ENCODE peak calls at places on chromosome 2, in four cellular contexts. One of them, this sample, is unnamed.
A peak's percentile ranks its signal among the peaks of the same experiment; 100 is the strongest.

GRCh38 chr2:160752475-160753330 is 259.1 kb upstream of the RBMS1 start:
- DNase-seq in DMS 273 treated with DMSO at 0.1 percent for 48 hours: no peak
- DNase-seq in ureter: no peak
- DNase-seq in activated CD4-positive, alpha-beta T cell treated with anti-CD3 and anti-CD28 coated beads, Interleukin-2, amount 50 U/mL, for 4 hours: no peak
- DNase-seq in this sample: no peak

GRCh38 chr2:231563378-231563961 is 29.2 kb upstream of the TEX44 start:
- DNase-seq in DMS 273 treated with DMSO at 0.1 percent for 48 hours: peak; percentile 25
- DNase-seq in activated CD4-positive, alpha-beta T cell treated with anti-CD3 and anti-CD28 coated beads, Interleukin-2, amount 50 U/mL, for 4 hours: no peak
- DNase-seq in ureter: no peak
- DNase-seq in this sample: peak; percentile 22

GRCh38 chr2:188974184-188974583 is at the start of gene COL3A1:
- DNase-seq in activated CD4-positive, alpha-beta T cell treated with anti-CD3 and anti-CD28 coated beads, Interleukin-2, amount 50 U/mL, for 4 hours: no peak
- DNase-seq in ureter: peak; percentile 54
- DNase-seq in DMS 273 treated with DMSO at 0.1 percent for 48 hours: no peak
- DNase-seq in this sample: no peak

GRCh38 chr2:215793747-215794595 is 219.4 kb downstream of the MREG start:
- DNase-seq in DMS 273 treated with DMSO at 0.1 percent for 48 hours: no peak
- DNase-seq in activated CD4-positive, alpha-beta T cell treated with anti-CD3 and anti-CD28 coated beads, Interleukin-2, amount 50 U/mL, for 4 hours: no peak
- DNase-seq in ureter: no peak
- DNase-seq in this sample: no peak

GRCh38 chr2:224929512-224929911 is 112.8 kb downstream of the DOCK10 start:
- DNase-seq in DMS 273 treated with DMSO at 0.1 percent for 48 hours: no peak
- DNase-seq in activated CD4-positive, alpha-beta T cell treated with anti-CD3 and anti-CD28 coated beads, Interleukin-2, amount 50 U/mL, for 4 hours: no peak
- DNase-seq in ureter: no peak
- DNase-seq in this sample: no peak

GRCh38 chr2:156334496-156335478 is 2.3 kb upstream of the NR4A2 start:
- DNase-seq in DMS 273 treated with DMSO at 0.1 percent for 48 hours: peak; percentile 65
- DNase-seq in ureter: peak; percentile 92
- DNase-seq in activated CD4-positive, alpha-beta T cell treated with anti-CD3 and anti-CD28 coated beads, Interleukin-2, amount 50 U/mL, for 4 hours: peak; percentile 93
- DNase-seq in this sample: peak; percentile 48

GRCh38 chr2:236749346-236749745 is 179.7 kb downstream of the ACKR3 start:
- DNase-seq in DMS 273 treated with DMSO at 0.1 percent for 48 hours: no peak
- DNase-seq in activated CD4-positive, alpha-beta T cell treated with anti-CD3 and anti-CD28 coated beads, Interleukin-2, amount 50 U/mL, for 4 hours: no peak
- DNase-seq in ureter: no peak
- DNase-seq in this sample: no peak

GRCh38 chr2:61266653-61267505 is 104.9 kb downstream of the C2orf74 start:
- DNase-seq in DMS 273 treated with DMSO at 0.1 percent for 48 hours: no peak
- DNase-seq in activated CD4-positive, alpha-beta T cell treated with anti-CD3 and anti-CD28 coated beads, Interleukin-2, amount 50 U/mL, for 4 hours: no peak
- DNase-seq in ureter: no peak
- DNase-seq in this sample: no peak

GRCh38 chr2:85734942-85735608 is 18.7 kb upstream of the ATOH8 start:
- DNase-seq in DMS 273 treated with DMSO at 0.1 percent for 48 hours: no peak
- DNase-seq in activated CD4-positive, alpha-beta T cell treated with anti-CD3 and anti-CD28 coated beads, Interleukin-2, amount 50 U/mL, for 4 hours: no peak
- DNase-seq in ureter: no peak
- DNase-seq in this sample: no peak

GRCh38 chr2:47072018-47072691 is 83.0 kb downstream of the STPG4 start:
- DNase-seq in ureter: peak; percentile 64
- DNase-seq in activated CD4-positive, alpha-beta T cell treated with anti-CD3 and anti-CD28 coated beads, Interleukin-2, amount 50 U/mL, for 4 hours: no peak
- DNase-seq in DMS 273 treated with DMSO at 0.1 percent for 48 hours: peak; percentile 73
- DNase-seq in this sample: no peak

GRCh38 chr2:199757466-199757865 is 93.5 kb downstream of the FTCDNL1 start:
- DNase-seq in DMS 273 treated with DMSO at 0.1 percent for 48 hours: peak; percentile 97
- DNase-seq in activated CD4-positive, alpha-beta T cell treated with anti-CD3 and anti-CD28 coated beads, Interleukin-2, amount 50 U/mL, for 4 hours: no peak
- DNase-seq in ureter: peak; percentile 48
- DNase-seq in this sample: no peak

GRCh38 chr2:29430382-29431112 is 315.3 kb downstream of the CLIP4 start:
- DNase-seq in ureter: no peak
- DNase-seq in activated CD4-positive, alpha-beta T cell treated with anti-CD3 and anti-CD28 coated beads, Interleukin-2, amount 50 U/mL, for 4 hours: no peak
- DNase-seq in DMS 273 treated with DMSO at 0.1 percent for 48 hours: no peak
- DNase-seq in this sample: no peak

GRCh38 chr2:20091305-20091991 is 40.0 kb upstream of the LAPTM4A start:
- DNase-seq in ureter: no peak
- DNase-seq in activated CD4-positive, alpha-beta T cell treated with anti-CD3 and anti-CD28 coated beads, Interleukin-2, amount 50 U/mL, for 4 hours: no peak
- DNase-seq in DMS 273 treated with DMSO at 0.1 percent for 48 hours: no peak
- DNase-seq in this sample: no peak

GRCh38 chr2:188666503-188666902 is 307.7 kb upstream of the COL3A1 start:
- DNase-seq in ureter: no peak
- DNase-seq in activated CD4-positive, alpha-beta T cell treated with anti-CD3 and anti-CD28 coated beads, Interleukin-2, amount 50 U/mL, for 4 hours: no peak
- DNase-seq in DMS 273 treated with DMSO at 0.1 percent for 48 hours: no peak
- DNase-seq in this sample: no peak

GRCh38 chr2:105822186-105822585 is 77.5 kb downstream of the NCK2 start:
- DNase-seq in DMS 273 treated with DMSO at 0.1 percent for 48 hours: no peak
- DNase-seq in ureter: no peak
- DNase-seq in activated CD4-positive, alpha-beta T cell treated with anti-CD3 and anti-CD28 coated beads, Interleukin-2, amount 50 U/mL, for 4 hours: no peak
- DNase-seq in this sample: no peak

GRCh38 chr2:11389551-11390528 is 45.4 kb upstream of the ROCK2 start:
- DNase-seq in DMS 273 treated with DMSO at 0.1 percent for 48 hours: no peak
- DNase-seq in activated CD4-positive, alpha-beta T cell treated with anti-CD3 and anti-CD28 coated beads, Interleukin-2, amount 50 U/mL, for 4 hours: no peak
- DNase-seq in ureter: no peak
- DNase-seq in this sample: no peak

GRCh38 chr2:230650585-230651137 is 62.0 kb upstream of the CAB39 start:
- DNase-seq in DMS 273 treated with DMSO at 0.1 percent for 48 hours: no peak
- DNase-seq in ureter: no peak
- DNase-seq in activated CD4-positive, alpha-beta T cell treated with anti-CD3 and anti-CD28 coated beads, Interleukin-2, amount 50 U/mL, for 4 hours: no peak
- DNase-seq in this sample: no peak

GRCh38 chr2:130759906-130760753 is 4.8 kb downstream of the AMER3 start:
- DNase-seq in ureter: no peak
- DNase-seq in activated CD4-positive, alpha-beta T cell treated with anti-CD3 and anti-CD28 coated beads, Interleukin-2, amount 50 U/mL, for 4 hours: no peak
- DNase-seq in DMS 273 treated with DMSO at 0.1 percent for 48 hours: peak; percentile 84
- DNase-seq in this sample: no peak

This sample was measured in progenitor cell of endocrine pancreas.